ENCODE peak calls at places on chromosome 7, in five cellular contexts. A, K, J, F and Q are unnamed samples.

GRCh38 chr7:143002106-143002505 is 24.8 kb downstream of the OR9A2 start:
- DNase-seq in J (peak), F (no peak), A (peak), K (no peak), Q (no peak)

GRCh38 chr7:82567841-82568240 is 124.3 kb upstream of the CACNA2D1 start:
- DNase-seq in F (no peak), J (no peak), A (no peak), K (no peak), Q (no peak)

GRCh38 chr7:92716825-92717580 is 119.4 kb downstream of the CDK6 start:
- DNase-seq in J (no peak), K (no peak), A (no peak), F (no peak), Q (no peak)

GRCh38 chr7:5594616-5595544 is 171.2 kb upstream of the TNRC18 start:
- DNase-seq in J (peak), F (no peak), K (no peak), A (peak), Q (no peak)

GRCh38 chr7:150399861-150400778 is 21.0 kb downstream of the ZNF775 start:
- DNase-seq in J (peak), K (no peak), F (no peak), A (peak), Q (no peak)

GRCh38 chr7:38565289-38565688 is 65.9 kb downstream of the AMPH start:
- DNase-seq in J (no peak), F (no peak), K (no peak), A (no peak), Q (no peak)

GRCh38 chr7:149559711-149560110 is 62.1 kb upstream of the ZNF746 start:
- DNase-seq in K (no peak), A (peak), J (peak), F (no peak), Q (no peak)

GRCh38 chr7:131692131-131692960 is 135.9 kb upstream of the PODXL start:
- DNase-seq in J (peak), A (peak), K (peak), F (peak), Q (no peak)

GRCh38 chr7:45026984-45027773 is 27.2 kb downstream of the CCM2 start:
- DNase-seq in J (peak), F (no peak), K (no peak), A (peak), Q (peak)

GRCh38 chr7:54985405-54986360 is 33.1 kb upstream of the EGFR start:
- DNase-seq in K (no peak), J (peak), A (peak), F (no peak), Q (no peak)

GRCh38 chr7:137017221-137017620 is 148.8 kb downstream of the CHRM2 start:
- DNase-seq in J (no peak), A (no peak), K (no peak), F (no peak), Q (no peak)

DNA sequence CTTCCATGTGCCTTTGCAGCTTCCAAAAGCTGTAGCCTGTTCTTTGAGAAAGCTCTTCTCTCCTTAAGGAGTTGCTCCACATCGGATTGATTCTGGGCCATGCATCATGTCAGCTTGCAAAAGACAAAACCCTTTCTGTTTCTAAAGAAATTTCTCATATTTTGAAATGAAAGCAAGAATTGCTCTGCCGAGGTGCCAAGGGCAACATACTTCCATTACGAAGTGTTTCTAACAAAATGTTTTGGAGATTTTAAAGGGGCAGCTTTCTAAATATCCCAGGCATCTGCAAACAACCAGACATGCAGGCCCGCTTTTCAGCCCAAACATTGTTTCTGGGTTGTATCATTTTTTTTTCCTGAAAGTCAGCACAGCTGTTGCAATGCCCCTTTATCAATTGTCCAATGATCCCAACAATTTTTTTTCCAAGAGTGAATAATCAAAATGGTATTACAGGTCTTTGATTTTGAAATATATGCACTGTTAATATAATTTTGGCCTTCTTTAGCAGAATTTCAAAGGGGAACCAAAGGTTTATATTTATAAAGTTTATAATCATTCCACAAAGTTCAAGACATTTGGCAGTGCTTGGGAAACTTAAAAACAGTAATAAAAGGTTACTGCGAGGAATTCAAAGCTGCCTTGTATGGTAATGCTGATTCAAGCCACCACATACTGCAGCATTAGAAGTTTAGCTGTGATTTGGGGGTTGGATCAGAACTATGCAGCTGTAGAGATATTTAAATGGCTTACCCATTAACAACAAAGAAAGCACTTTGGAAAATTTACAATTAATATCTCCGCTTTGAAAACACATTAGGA is 61.0 kb downstream of the TES start:
- DNase-seq in A (peak), J (peak), F (no peak), K (peak), Q (no peak)
- H3K4me3 ChIP-seq in A (no peak), J (no peak), F (no peak), K (no peak), Q (peak)

GRCh38 chr7:155542276-155542675 is 4.1 kb downstream of the CNPY1 start:
- DNase-seq in A (no peak), F (no peak), J (no peak), K (no peak), Q (no peak)

GRCh38 chr7:155543926-155544325 is 2.4 kb downstream of the CNPY1 start:
- DNase-seq in A (no peak), J (no peak), K (no peak), F (no peak), Q (no peak)

GRCh38 chr7:155538293-155538692 is 8.1 kb downstream of the CNPY1 start:
- DNase-seq in F (no peak), K (no peak), A (no peak), J (no peak), Q (no peak)

GRCh38 chr7:155543011-155543881 is 3.1 kb downstream of the CNPY1 start:
- DNase-seq in F (no peak), K (no peak), J (peak), A (peak), Q (no peak)

GRCh38 chr7:155540553-155540952 is 5.8 kb downstream of the CNPY1 start:
- DNase-seq in F (no peak), K (no peak), A (no peak), J (no peak), Q (no peak)
- TF ChIP-seq CTCF in F (no peak), K (no peak), A (no peak), J (no peak), Q (no peak)

GRCh38 chr7:90212149-90212495 is 582 bp downstream of the STEAP2 start:
- DNase-seq in K (peak), F (no peak), A (no peak), J (no peak), Q (no peak)
- H3K4me3 ChIP-seq in K (peak), F (peak), A (peak), J (peak), Q (peak)

DNA sequence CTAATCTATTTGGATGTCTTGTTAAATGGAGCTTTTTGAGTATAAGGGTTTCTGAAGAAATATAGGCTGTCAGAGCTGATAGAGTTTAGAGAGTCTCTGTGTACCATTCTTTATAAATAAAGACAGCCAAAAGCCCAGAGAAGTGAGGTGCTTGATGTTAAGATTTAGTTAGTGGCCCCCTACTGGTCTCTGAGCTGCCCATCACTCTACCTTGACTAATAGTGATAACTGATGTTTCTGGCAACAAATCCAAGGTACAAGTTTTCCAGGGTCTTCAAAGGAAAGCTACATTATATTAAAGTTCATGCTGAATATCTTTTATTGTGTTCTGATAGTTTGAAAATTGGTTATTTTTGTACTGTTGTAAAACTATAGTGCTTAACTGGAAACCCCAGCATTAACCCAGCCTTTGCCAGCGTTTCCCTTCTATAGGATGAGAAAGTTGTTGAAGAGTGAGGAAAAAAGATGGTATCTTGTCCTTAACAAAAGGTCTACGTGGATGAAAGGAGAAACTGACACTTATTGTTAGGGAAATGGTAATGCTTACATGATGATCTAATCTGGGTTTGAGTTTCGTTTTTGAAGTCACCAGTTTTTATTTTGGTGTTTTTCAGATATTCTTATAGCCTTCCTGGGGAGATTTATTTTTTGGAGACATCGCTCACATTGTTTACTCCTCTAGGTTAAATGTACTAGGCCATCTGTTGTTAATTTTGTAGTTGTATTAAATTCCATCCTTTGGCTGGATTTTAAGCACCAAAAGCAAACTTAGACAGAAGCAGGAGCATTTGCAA is 79.0 kb downstream of the AUTS2 start:
- DNase-seq in K (no peak), J (no peak), F (no peak), A (peak), Q (no peak)
- TF ChIP-seq CTCF in K (peak), J (no peak), F (no peak), A (peak), Q (no peak)

DNA sequence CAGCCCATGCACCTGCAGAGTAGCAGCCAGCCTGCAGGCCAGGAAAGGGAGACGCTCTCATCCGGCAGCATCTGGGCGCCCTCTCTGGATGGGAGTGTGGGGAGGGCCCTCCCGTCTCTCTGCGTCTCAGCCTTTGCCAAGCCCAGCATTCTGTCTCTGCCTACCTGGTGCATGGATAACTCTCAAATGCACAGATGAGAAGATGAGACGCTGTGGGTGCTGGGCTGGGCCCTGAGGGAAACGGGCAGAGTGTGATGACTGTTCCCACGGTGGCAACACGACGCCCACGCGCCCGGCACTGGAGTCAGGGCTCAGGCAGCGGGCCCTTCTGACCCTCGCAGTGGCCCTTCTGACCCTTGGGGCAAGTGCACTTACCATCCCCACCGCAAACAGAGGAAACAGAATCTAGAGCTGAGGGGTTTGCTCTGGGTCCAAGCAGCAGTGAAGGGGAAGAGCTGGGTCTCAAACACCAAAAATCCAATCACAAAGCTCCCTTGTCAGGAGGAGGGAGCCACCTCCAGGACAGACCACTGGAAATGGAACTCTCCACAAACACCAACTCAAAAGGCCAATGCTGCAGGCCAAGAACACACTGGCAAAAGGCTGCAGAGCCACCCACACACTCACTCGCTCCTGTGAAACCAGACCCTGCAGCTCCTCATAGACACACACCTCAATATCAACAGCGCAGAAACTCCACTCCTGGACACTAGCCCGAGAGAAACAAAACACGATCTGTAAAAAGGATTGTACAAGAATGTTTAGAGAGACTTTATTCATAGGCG is 213.7 kb downstream of the PTPRN2 start:
- DNase-seq in A (no peak), J (no peak), F (peak), K (no peak), Q (no peak)
- H3K4me3 ChIP-seq in A (no peak), J (no peak), F (no peak), K (no peak), Q (no peak)

GRCh38 chr7:1064581-1064980 is 20.2 kb downstream of the GPR146 start:
- DNase-seq in F (no peak), K (no peak), A (no peak), J (no peak), Q (no peak)
- TF ChIP-seq CTCF in F (no peak), K (no peak), A (no peak), J (no peak), Q (no peak)

DNA sequence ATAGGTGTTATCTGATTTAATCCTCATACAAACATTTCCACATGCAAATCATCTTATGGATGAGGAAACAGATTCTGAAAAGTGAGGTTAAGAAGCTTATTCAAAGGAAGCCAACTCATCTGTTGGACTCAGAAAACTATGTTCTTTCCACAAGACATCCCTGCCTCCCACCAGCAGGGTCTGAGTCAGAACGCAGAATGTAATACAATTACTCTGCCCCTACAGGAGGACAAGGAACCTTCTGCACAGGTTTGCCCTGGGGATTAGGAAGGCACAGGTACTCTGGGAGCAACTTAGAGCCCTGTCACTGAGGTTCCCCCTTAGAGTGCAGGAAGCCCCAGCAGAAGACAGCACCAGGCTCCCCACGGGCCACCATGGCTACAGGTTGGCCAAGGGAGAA is 255.7 kb downstream of the TNS3 start:
- DNase-seq in K (no peak), J (peak), A (peak), F (no peak), Q (no peak)
- H3K4me3 ChIP-seq in K (peak), J (peak), A (no peak), F (no peak), Q (no peak)